ENCODE peak calls at places on chromosomes 6 and 20, in seven cellular contexts. I is fibroblast of mammary gland, U is GM12864, P is nephron progenitor cell, X is GM23338, L is left ventricle myocardium inferior, O is sigmoid colon. W is an unnamed sample.
A peak's percentile ranks its signal among the peaks of the same experiment; 100 is the strongest.

GRCh38 chr20:53706008-53706481 is 112.4 kb upstream of the ZNF217 start:
- DNase-seq in I (no peak), U (no peak), P (no peak), X (no peak), L (no peak), O (no peak), W (no peak)

GRCh38 chr20:6651561-6651960 is 115.9 kb upstream of the BMP2 start:
- DNase-seq in I (no peak), U (no peak), P (no peak), X (no peak), L (no peak), O (no peak), W (no peak)

GRCh38 chr6:26223677-26224546 is 136.7 kb downstream of the HFE start:
- DNase-seq in I (peak; percentile 84), U (peak; percentile 77), P (peak; percentile 66), X (peak; percentile 84), L (peak; percentile 50), O (peak; percentile 89), W (peak; percentile 63)

GRCh38 chr20:58623579-58624473 is 27.3 kb upstream of the STX16 start:
- DNase-seq in I (peak; percentile 94), U (no peak), P (no peak), X (no peak), L (peak; percentile 40), O (peak; percentile 80), W (no peak)

GRCh38 chr6:21441386-21441785 is 152.2 kb upstream of the SOX4 start:
- DNase-seq in I (peak; percentile 33), U (no peak), P (no peak), X (no peak), L (no peak), O (no peak), W (no peak)

GRCh38 chr20:3818155-3819151 is 1.9 kb upstream of the AP5S1 start:
- DNase-seq in I (peak; percentile 90), U (no peak), P (peak; percentile 68), X (peak; percentile 89), L (peak; percentile 61), O (peak; percentile 85), W (peak; percentile 68)

GRCh38 chr6:1527098-1527497 is 82.6 kb upstream of the FOXC1 start:
- DNase-seq in I (peak; percentile 58), U (peak; percentile 25), P (peak; percentile 40), X (peak; percentile 70), L (peak; percentile 65), O (no peak), W (no peak)

GRCh38 chr20:38152175-38153010 is 12.7 kb downstream of the TGM2 start:
- DNase-seq in I (peak; percentile 39), U (peak; percentile 16), P (peak; percentile 53), X (peak; percentile 31), L (peak; percentile 84), O (peak; percentile 90), W (peak; percentile 87)

GRCh38 chr20:59948828-59949720 is 8.9 kb downstream of the FAM217B start:
- DNase-seq in I (peak; percentile 70), U (no peak), P (peak; percentile 19), X (peak; percentile 71), L (no peak), O (no peak), W (no peak)

GRCh38 chr20:1507276-1507675 is 16.1 kb upstream of the SIRPB2 start:
- DNase-seq in I (no peak), U (no peak), P (no peak), X (no peak), L (no peak), O (no peak), W (no peak)

GRCh38 chr6:13457577-13457976 is 29.8 kb downstream of the GFOD1 start:
- DNase-seq in I (peak; percentile 80), U (no peak), P (no peak), X (no peak), L (peak; percentile 37), O (peak; percentile 86), W (no peak)

GRCh38 chr6:31473780-31474725 is 23.9 kb upstream of the MICB start:
- DNase-seq in I (peak; percentile 54), U (no peak), P (no peak), X (no peak), L (no peak), O (no peak), W (no peak)

GRCh38 chr6:85459224-85459901 is 9.5 kb downstream of the NT5E start:
- DNase-seq in I (peak; percentile 95), U (no peak), P (no peak), X (no peak), L (no peak), O (no peak), W (no peak)

GRCh38 chr20:19785886-19786285 is 27.8 kb downstream of the RIN2 start:
- DNase-seq in I (no peak), U (no peak), P (no peak), X (no peak), L (no peak), O (no peak), W (no peak)

GRCh38 chr20:10596726-10597125 is 77.1 kb downstream of the JAG1 start:
- DNase-seq in I (peak; percentile 93), U (no peak), P (no peak), X (no peak), L (no peak), O (no peak), W (no peak)

GRCh38 chr20:4375881-4376280 is 345.8 kb upstream of the PRND start:
- DNase-seq in I (peak; percentile 75), U (no peak), P (no peak), X (no peak), L (no peak), O (no peak), W (no peak)

GRCh38 chr6:20583447-20583806 is 49.2 kb downstream of the CDKAL1 start:
- DNase-seq in I (no peak), U (no peak), P (no peak), X (peak; percentile 28), L (no peak), O (no peak), W (no peak)

GRCh38 chr6:2616796-2617195 is 133.9 kb downstream of the MYLK4 start:
- DNase-seq in I (no peak), U (no peak), P (no peak), X (no peak), L (no peak), O (no peak), W (no peak)

GRCh38 chr6:132659082-132659481 is at the start of gene TAAR1:
- DNase-seq in I (no peak), U (no peak), P (no peak), X (no peak), L (no peak), O (no peak), W (no peak)

GRCh38 chr20:18879262-18879661 is 65.7 kb downstream of the SCP2D1 start:
- DNase-seq in I (no peak), U (no peak), P (no peak), X (no peak), L (no peak), O (no peak), W (no peak)

GRCh38 chr6:23003671-23004598 is 434.6 kb downstream of the HDGFL1 start:
- DNase-seq in I (peak; percentile 97), U (no peak), P (no peak), X (no peak), L (no peak), O (peak; percentile 75), W (no peak)

GRCh38 chr6:2165216-2165725 is 80.1 kb downstream of the GMDS start:
- DNase-seq in I (peak; percentile 46), U (no peak), P (no peak), X (no peak), L (no peak), O (no peak), W (no peak)

GRCh38 chr6:139109558-139109957 is 25.3 kb upstream of the HECA start:
- DNase-seq in I (peak; percentile 55), U (no peak), P (no peak), X (peak; percentile 79), L (no peak), O (no peak), W (no peak)
- TF ChIP-seq CTCF in I (peak; percentile 35), U (peak; percentile 68), P (no peak), X (peak; percentile 88), L (peak; percentile 63), O (no peak), W (peak; percentile 64)

DNA sequence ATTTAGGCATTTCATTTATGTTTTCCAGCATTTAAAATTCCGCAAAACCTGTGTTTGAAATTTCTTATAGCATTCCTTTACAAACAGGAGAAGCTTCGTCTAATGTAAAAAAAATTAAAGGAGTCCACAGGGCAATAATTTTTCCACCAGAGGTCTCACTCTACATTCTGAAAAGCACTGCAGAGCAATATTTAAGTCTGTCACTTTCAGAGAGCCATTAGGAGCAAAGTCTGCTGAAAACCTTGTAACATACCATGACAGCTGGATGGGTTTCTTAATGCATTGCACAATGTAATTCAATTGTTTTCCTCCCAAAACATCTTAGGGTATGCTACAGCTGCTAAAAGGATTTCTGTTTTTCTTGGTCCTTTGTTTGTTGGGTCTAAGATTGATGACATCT is 18.0 kb downstream of the BAG2 start:
- DNase-seq in I (peak; percentile 66), U (no peak), P (no peak), X (no peak), L (no peak), O (no peak), W (no peak)
- TF ChIP-seq CTCF in I (peak; percentile 50), U (no peak), P (no peak), X (peak; percentile 14), L (peak; percentile 42), O (peak; percentile 56), W (peak; percentile 24)

GRCh38 chr6:73739097-73739496 is 43.1 kb downstream of the CD109 start:
- DNase-seq in I (peak; percentile 76), U (no peak), P (peak; percentile 8), X (peak; percentile 84), L (no peak), O (no peak), W (peak; percentile 36)
- TF ChIP-seq CTCF in I (peak; percentile 76), U (peak; percentile 66), P (peak; percentile 86), X (peak; percentile 82), L (peak; percentile 83), O (peak; percentile 82), W (peak; percentile 74)

DNA sequence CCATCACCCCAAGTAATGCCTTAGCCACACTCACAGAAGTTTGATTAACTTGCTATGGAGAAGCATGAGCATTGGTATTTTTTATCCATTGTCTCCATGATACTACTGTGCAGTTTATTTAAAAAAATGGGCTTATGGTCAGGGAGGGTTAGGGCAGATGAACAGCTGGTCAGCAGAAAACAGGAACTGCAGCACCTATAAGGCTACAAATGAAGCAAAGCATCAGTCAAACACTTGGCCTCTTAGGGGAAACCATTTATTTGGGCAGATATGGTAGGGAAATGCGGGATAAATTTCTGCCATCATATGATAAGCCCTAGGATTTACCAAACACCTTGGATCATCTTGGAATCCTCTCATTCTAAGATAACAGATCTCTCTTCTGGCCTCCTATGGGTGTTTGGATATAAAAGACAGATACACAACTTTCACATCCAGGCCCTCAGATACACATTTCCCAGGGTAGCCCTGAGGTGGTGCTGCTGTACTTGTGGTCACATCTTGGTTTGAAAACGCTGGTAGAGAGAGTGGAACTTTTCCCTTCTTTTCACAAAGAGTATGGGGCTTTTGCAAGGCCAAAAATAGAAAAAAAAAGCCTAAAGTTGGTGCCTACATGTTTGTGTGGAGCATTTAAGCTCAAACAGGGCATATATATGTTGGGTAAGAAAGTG is 42.8 kb upstream of the AHI1 start:
- DNase-seq in I (peak; percentile 60), U (no peak), P (no peak), X (no peak), L (no peak), O (no peak), W (no peak)
- TF ChIP-seq CTCF in I (peak; percentile 51), U (no peak), P (no peak), X (peak; percentile 59), L (peak; percentile 51), O (no peak), W (peak; percentile 41)

W was measured in GM13977.